ENCODE peak calls at places on chromosomes 3 and 15, in seven cellular contexts. H, R, Y, B, U, W and D are unnamed samples.

GRCh38 chr3:183217548-183218321 is 35.3 kb upstream of the B3GNT5 start:
- DNase-seq in Y (no peak), H (no peak), U (no peak), B (no peak), W (no peak), R (no peak), D (no peak)

GRCh38 chr3:89306535-89306934 is 199.1 kb downstream of the EPHA3 start:
- DNase-seq in U (no peak), H (no peak), Y (no peak), W (no peak), R (no peak), B (no peak), D (no peak)

GRCh38 chr3:60313382-60313781 is 937.9 kb downstream of the FHIT start:
- DNase-seq in Y (no peak), H (no peak), W (no peak), R (no peak), U (no peak), B (no peak), D (no peak)

GRCh38 chr3:133393691-133394474 is 6.0 kb upstream of the BFSP2 start:
- DNase-seq in Y (no peak), U (no peak), W (no peak), B (no peak), R (no peak), H (no peak), D (no peak)

GRCh38 chr15:70783610-70784021 is 20.3 kb upstream of the UACA start:
- DNase-seq in W (no peak), B (peak), R (no peak), H (no peak), Y (no peak), U (peak), D (no peak)

GRCh38 chr3:129130291-129130813 is 8.7 kb upstream of the RAB43 start:
- DNase-seq in Y (no peak), R (no peak), H (no peak), U (no peak), W (no peak), B (no peak), D (no peak)

GRCh38 chr3:196214783-196215441 is 1.4 kb upstream of the SLC51A start:
- DNase-seq in Y (no peak), U (no peak), W (no peak), B (no peak), R (no peak), H (no peak), D (no peak)

GRCh38 chr3:150275946-150276345 is 132.2 kb upstream of the TSC22D2 start:
- DNase-seq in Y (no peak), B (peak), H (no peak), R (no peak), U (no peak), W (no peak), D (no peak)

GRCh38 chr3:149221783-149222517 is at the start of gene CP:
- DNase-seq in W (no peak), H (no peak), R (no peak), B (no peak), Y (no peak), U (peak), D (no peak)

GRCh38 chr15:78312551-78312950 is 13.1 kb upstream of the SKIC8 start:
- DNase-seq in R (no peak), W (no peak), U (no peak), H (no peak), B (no peak), Y (no peak), D (no peak)

GRCh38 chr15:90813796-90814192 is 54.6 kb upstream of the FURIN start:
- DNase-seq in Y (no peak), B (no peak), W (no peak), R (no peak), H (no peak), U (no peak), D (no peak)

GRCh38 chr3:194672876-194673275 is 885 bp upstream of the LSG1 start:
- DNase-seq in H (no peak), Y (no peak), R (no peak), W (no peak), U (peak), B (no peak), D (no peak)

GRCh38 chr3:191263365-191263764 is 64.3 kb downstream of the OSTN start:
- DNase-seq in B (no peak), W (no peak), U (no peak), Y (no peak), H (no peak), R (no peak), D (no peak)

GRCh38 chr15:67303490-67304363 is 49.1 kb downstream of the IQCH start:
- DNase-seq in R (no peak), B (peak), W (no peak), H (no peak), U (peak), Y (peak), D (peak)

GRCh38 chr15:67832031-67832551 is 6.8 kb downstream of the SKOR1 start:
- DNase-seq in Y (no peak), R (no peak), U (peak), H (no peak), W (no peak), B (peak), D (no peak)

GRCh38 chr3:21484323-21485154 is 266.5 kb downstream of the ZNF385D start:
- DNase-seq in U (peak), H (peak), B (peak), Y (peak), W (no peak), R (no peak), D (peak)

GRCh38 chr15:35460616-35461015 is 85.3 kb downstream of the DPH6 start:
- DNase-seq in B (no peak), U (no peak), R (no peak), Y (no peak), H (no peak), W (no peak), D (no peak)

GRCh38 chr3:53186726-53187125 is 25.7 kb downstream of the PRKCD start:
- DNase-seq in Y (no peak), W (no peak), R (no peak), H (no peak), U (no peak), B (no peak), D (no peak)